ENCODE peak calls at places on chromosome 20, in seven cellular contexts. F is stimulated activated CD4-positive, alpha-beta T cell treated with anti-CD3 and anti-CD28 coated beads, Interleukin-12 subunit alpha, Interleukin-12 subunit beta, amount 100 ng/mL, for 48 hours; L is AG09319; K is activated CD4-positive, alpha-beta T cell treated with anti-CD3 and anti-CD28 coated beads for 1 hour; S is kidney; J is IMR-90; E is uterus. G is an unnamed sample.

GRCh38 chr20:7362601-7363000 is 577.7 kb downstream of the HAO1 start:
- DNase-seq in F (no peak), L (no peak), K (no peak), S (no peak), J (no peak), E (no peak), G (no peak)

GRCh38 chr20:2603816-2604505 is 48.5 kb upstream of the NOP56 start:
- DNase-seq in F (no peak), L (no peak), K (no peak), S (no peak), J (no peak), E (no peak), G (no peak)

GRCh38 chr20:13857304-13857703 is 72.5 kb downstream of the NDUFAF5 start:
- DNase-seq in F (no peak), L (no peak), K (no peak), S (no peak), J (no peak), E (peak), G (no peak)

GRCh38 chr20:58308680-58309527 is 611 bp upstream of the RAB22A start:
- DNase-seq in F (peak), L (peak), K (no peak), S (peak), J (peak), E (peak), G (peak)

GRCh38 chr20:5364997-5365597 is 48.3 kb upstream of the PROKR2 start:
- DNase-seq in F (no peak), L (no peak), K (no peak), S (no peak), J (no peak), E (no peak), G (no peak)

GRCh38 chr20:45322952-45323383 is 14.9 kb upstream of the MATN4 start:
- DNase-seq in F (no peak), L (no peak), K (no peak), S (no peak), J (peak), E (no peak), G (no peak)

GRCh38 chr20:48338717-48339116 is 489.1 kb downstream of the PREX1 start:
- DNase-seq in F (no peak), L (no peak), K (no peak), S (no peak), J (peak), E (no peak), G (no peak)

GRCh38 chr20:34111057-34111711 is 859 bp downstream of the EIF2S2 start:
- DNase-seq in F (no peak), L (peak), K (no peak), S (no peak), J (peak), E (no peak), G (peak)

GRCh38 chr20:1827974-1828785 is 67.0 kb upstream of the SIRPA start:
- DNase-seq in F (no peak), L (no peak), K (no peak), S (no peak), J (no peak), E (no peak), G (no peak)

GRCh38 chr20:11178946-11179654 is 505.3 kb upstream of the JAG1 start:
- DNase-seq in F (no peak), L (no peak), K (no peak), S (no peak), J (peak), E (no peak), G (no peak)

GRCh38 chr20:56628015-56628872 is 862 bp upstream of the TFAP2C start:
- DNase-seq in F (no peak), L (no peak), K (no peak), S (peak), J (no peak), E (no peak), G (no peak)

GRCh38 chr20:64233725-64234124 is 21.8 kb upstream of the PCMTD2 start:
- DNase-seq in F (no peak), L (no peak), K (no peak), S (peak), J (no peak), E (no peak), G (no peak)

GRCh38 chr20:63837134-63837429 is 6.0 kb upstream of the ZBTB46 start:
- DNase-seq in F (no peak), L (no peak), K (no peak), S (no peak), J (no peak), E (no peak), G (no peak)

GRCh38 chr20:25309395-25310267 is 61.7 kb downstream of the PYGB start:
- DNase-seq in F (no peak), L (peak), K (no peak), S (peak), J (peak), E (peak), G (no peak)

GRCh38 chr20:41142914-41143313 is 5.6 kb downstream of the PLCG1 start:
- DNase-seq in F (no peak), L (no peak), K (no peak), S (no peak), J (no peak), E (no peak), G (no peak)

GRCh38 chr20:823326-823902 is 10.1 kb upstream of the FAM110A start:
- DNase-seq in F (no peak), L (no peak), K (no peak), S (no peak), J (no peak), E (no peak), G (peak)

GRCh38 chr20:17168026-17168612 is 58.7 kb upstream of the PCSK2 start:
- DNase-seq in F (no peak), L (no peak), K (no peak), S (no peak), J (no peak), E (no peak), G (no peak)

GRCh38 chr20:52104546-52105044 is 87.0 kb downstream of the ZFP64 start:
- DNase-seq in F (no peak), L (no peak), K (no peak), S (no peak), J (peak), E (no peak), G (no peak)

GRCh38 chr20:17935186-17935585 is 33.4 kb downstream of the SNX5 start:
- DNase-seq in F (no peak), L (no peak), K (no peak), S (no peak), J (peak), E (no peak), G (no peak)

GRCh38 chr20:46651091-46651962 is at the start of gene SLC13A3:
- DNase-seq in F (no peak), L (no peak), K (no peak), S (no peak), J (no peak), E (no peak), G (no peak)

GRCh38 chr20:46215913-46216707 is 92.2 kb downstream of the CDH22 start:
- DNase-seq in F (no peak), L (no peak), K (no peak), S (no peak), J (peak), E (no peak), G (no peak)

GRCh38 chr20:31833130-31833930 is 12.1 kb downstream of the FOXS1 start:
- DNase-seq in F (peak), L (no peak), K (peak), S (no peak), J (peak), E (peak), G (no peak)

GRCh38 chr20:45248609-45249008 is 5.8 kb downstream of the SLPI start:
- DNase-seq in F (no peak), L (no peak), K (no peak), S (no peak), J (no peak), E (no peak), G (no peak)

GRCh38 chr20:58086763-58087566 is 141.5 kb downstream of the ANKRD60 start:
- DNase-seq in F (no peak), L (no peak), K (no peak), S (no peak), J (peak), E (no peak), G (peak)

GRCh38 chr20:62925420-62926228 is 681 bp downstream of the DIDO1 start:
- DNase-seq in F (no peak), L (no peak), K (no peak), S (peak), J (peak), E (no peak), G (no peak)

GRCh38 chr20:49985157-49985556 is 2.4 kb downstream of the SNAI1 start:
- DNase-seq in F (no peak), L (no peak), K (no peak), S (peak), J (no peak), E (no peak), G (no peak)

GRCh38 chr20:49889245-49889942 is 25.9 kb downstream of the SPATA2 start:
- DNase-seq in F (no peak), L (no peak), K (no peak), S (no peak), J (no peak), E (no peak), G (peak)

GRCh38 chr20:11457476-11457875 is 460.2 kb upstream of the BTBD3 start:
- DNase-seq in F (no peak), L (no peak), K (no peak), S (no peak), J (no peak), E (no peak), G (no peak)

GRCh38 chr20:38579921-38580320 is 1.1 kb upstream of the ADIG start:
- DNase-seq in F (no peak), L (no peak), K (no peak), S (no peak), J (no peak), E (no peak), G (no peak)

GRCh38 chr20:11267131-11267761 is 593.4 kb upstream of the JAG1 start:
- DNase-seq in F (no peak), L (peak), K (no peak), S (peak), J (peak), E (peak), G (peak)

GRCh38 chr20:14142964-14143627 is 147.8 kb downstream of the MACROD2 start:
- DNase-seq in F (no peak), L (peak), K (no peak), S (no peak), J (peak), E (no peak), G (no peak)